ENCODE peak calls at places on chromosomes 1 and 21, in eight cellular contexts. N is Kasumi-1, S is anterior cingulate cortex, Y is GM13976, T is hepatocyte, Z is ACHN, H is RWPE1, X is HAP-1. R is an unnamed sample.

GRCh38 chr1:150551049-150551783 is 2.0 kb downstream of the ADAMTSL4 start:
- DNase-seq in S (no peak), N (peak; percentile 72), Z (no peak), X (no peak), T (no peak), Y (no peak), H (no peak), R (no peak)

GRCh38 chr1:219460561-219461511 is 152.1 kb downstream of the ZC3H11B start:
- DNase-seq in Z (no peak), S (no peak), H (peak; percentile 78), N (peak; percentile 85), T (no peak), Y (peak; percentile 40), X (no peak), R (peak; percentile 75)

GRCh38 chr1:245301162-245301580 is 146.4 kb downstream of the KIF26B start:
- DNase-seq in Y (no peak), H (no peak), S (no peak), T (no peak), Z (no peak), X (no peak), N (no peak), R (no peak)

GRCh38 chr1:228853191-228853590 is 117.9 kb downstream of the RHOU start:
- DNase-seq in N (no peak), Y (no peak), S (no peak), T (no peak), X (peak; percentile 94), H (no peak), Z (no peak), R (no peak)

GRCh38 chr1:60394436-60394835 is 320.9 kb upstream of the C1orf87 start:
- DNase-seq in T (no peak), H (no peak), X (no peak), N (no peak), S (no peak), Z (no peak), Y (no peak), R (no peak)

GRCh38 chr1:37474697-37475379 is 458 bp downstream of the ZC3H12A start:
- DNase-seq in T (no peak), N (no peak), S (no peak), X (no peak), Z (peak; percentile 28), H (no peak), Y (peak; percentile 30), R (no peak)

GRCh38 chr1:20192364-20192763 is 6.0 kb upstream of the PLA2G2C start:
- DNase-seq in T (peak; percentile 45), N (no peak), Y (no peak), X (no peak), S (no peak), Z (no peak), H (peak; percentile 27), R (peak; percentile 33)

GRCh38 chr1:23719162-23719820 is 24.0 kb upstream of the ELOA start:
- DNase-seq in X (no peak), H (no peak), Z (no peak), N (no peak), Y (no peak), T (no peak), S (no peak), R (peak; percentile 29)

GRCh38 chr1:179229214-179230140 is at the start of gene ABL2:
- DNase-seq in S (peak; percentile 55), H (peak; percentile 67), Z (peak; percentile 52), N (peak; percentile 31), X (peak; percentile 34), Y (peak; percentile 82), T (peak; percentile 67), R (peak; percentile 40)

GRCh38 chr1:246703581-246703980 is 20.6 kb upstream of the SCCPDH start:
- DNase-seq in T (no peak), H (no peak), N (peak; percentile 96), Z (no peak), X (no peak), S (no peak), Y (no peak), R (peak; percentile 32)

GRCh38 chr21:46457801-46458314 is 833 bp upstream of the DIP2A start:
- DNase-seq in H (peak; percentile 41), T (peak; percentile 57), X (no peak), Y (no peak), Z (peak; percentile 41), S (peak; percentile 67), N (peak; percentile 56), R (peak; percentile 51)

GRCh38 chr1:230818881-230819280 is 49.4 kb downstream of the C1orf198 start:
- DNase-seq in H (no peak), Y (no peak), Z (no peak), T (no peak), S (no peak), X (no peak), N (no peak), R (no peak)

GRCh38 chr1:38826262-38826661 is 33.3 kb downstream of the RRAGC start:
- DNase-seq in T (no peak), Z (no peak), Y (no peak), N (no peak), H (no peak), S (no peak), X (no peak), R (peak; percentile 17)

GRCh38 chr21:38439336-38439900 is 58.9 kb downstream of the ERG start:
- DNase-seq in S (no peak), X (no peak), T (no peak), Y (no peak), H (no peak), Z (no peak), N (no peak), R (no peak)

GRCh38 chr1:210685295-210685650 is 356.6 kb downstream of the HHAT start:
- DNase-seq in Y (no peak), Z (no peak), S (no peak), T (no peak), H (no peak), N (no peak), X (no peak), R (no peak)

GRCh38 chr1:245704765-245705164 is 550.0 kb downstream of the KIF26B start:
- DNase-seq in X (no peak), Z (no peak), N (no peak), H (peak; percentile 5), Y (no peak), S (no peak), T (no peak), R (no peak)

GRCh38 chr21:39788383-39788782 is 43.4 kb downstream of the IGSF5 start:
- DNase-seq in Y (no peak), Z (peak; percentile 93), H (peak; percentile 80), X (no peak), N (peak; percentile 20), T (peak; percentile 92), S (peak; percentile 66), R (peak; percentile 52)

GRCh38 chr1:166040223-166040622 is 126.6 kb downstream of the FAM78B start:
- DNase-seq in H (no peak), S (no peak), T (no peak), Y (no peak), N (no peak), X (no peak), Z (no peak), R (no peak)

GRCh38 chr1:236173174-236173767 is 30.9 kb downstream of the GPR137B start:
- DNase-seq in X (no peak), Y (no peak), H (no peak), T (no peak), S (no peak), N (no peak), Z (no peak), R (no peak)

GRCh38 chr21:8989261-8989882 is 1532.0 kb upstream of the TPTE start:
- DNase-seq in H (no peak), S (no peak), Z (no peak), X (no peak), N (no peak), Y (no peak), T (no peak), R (no peak)

GRCh38 chr1:4655674-4656532 is 1.5 kb downstream of the AJAP1 start:
- DNase-seq in S (peak; percentile 68), T (peak; percentile 76), X (no peak), N (no peak), Z (peak; percentile 48), H (peak; percentile 76), Y (peak; percentile 49), R (peak; percentile 51)

GRCh38 chr1:24970399-24970753 is 40.3 kb upstream of the RUNX3 start:
- DNase-seq in T (peak; percentile 48), N (no peak), Z (no peak), Y (no peak), X (no peak), S (no peak), H (peak; percentile 34), R (peak; percentile 84)

GRCh38 chr21:22554690-22555316 is 1556.6 kb downstream of the NCAM2 start:
- DNase-seq in Z (no peak), X (no peak), S (no peak), H (no peak), T (no peak), N (no peak), Y (no peak), R (no peak)

GRCh38 chr1:67404212-67404620 is 26.0 kb downstream of the SERBP1 start:
- DNase-seq in T (no peak), X (no peak), S (no peak), H (no peak), Y (no peak), N (no peak), Z (no peak), R (no peak)

GRCh38 chr1:8858888-8859706 is 19.4 kb downstream of the ENO1 start:
- DNase-seq in T (peak; percentile 78), H (no peak), S (no peak), X (peak; percentile 60), Z (peak; percentile 69), Y (peak; percentile 51), N (peak; percentile 84), R (peak; percentile 62)

GRCh38 chr1:202940561-202940960 is 13.5 kb upstream of the KLHL12 start:
- DNase-seq in T (no peak), X (no peak), H (peak; percentile 16), N (no peak), Z (no peak), S (no peak), Y (no peak), R (peak; percentile 74)

R was measured in epithelial cell of esophagus.